ENCODE peak calls at places on chromosome 10, in five cellular contexts. S is HepG2, G is fibroblast of mammary gland, Y is right lobe of liver, W is GM12892. N is an unnamed sample.

GRCh38 chr10:95480901-95481491 is 80.2 kb downstream of the SORBS1 start:
- DNase-seq in W (no peak), S (peak; percentile 80), Y (no peak), G (peak; percentile 20), N (no peak)

GRCh38 chr10:60818134-60818770 is 40.0 kb downstream of the CDK1 start:
- DNase-seq in G (peak; percentile 84), Y (no peak), W (no peak), S (no peak), N (peak; percentile 99)

GRCh38 chr10:78782441-78782840 is 286.3 kb upstream of the ZMIZ1 start:
- DNase-seq in G (no peak), Y (no peak), W (no peak), S (no peak), N (no peak)

GRCh38 chr10:77687018-77687417 is 49.4 kb upstream of the KCNMA1 start:
- DNase-seq in Y (no peak), W (no peak), G (no peak), S (no peak), N (no peak)

GRCh38 chr10:3542185-3542611 is 242.8 kb downstream of the KLF6 start:
- DNase-seq in G (peak; percentile 96), W (no peak), S (no peak), Y (no peak), N (no peak)

GRCh38 chr10:20415684-20416083 is 481.4 kb downstream of the NEBL start:
- DNase-seq in W (no peak), S (no peak), G (no peak), Y (no peak), N (no peak)

GRCh38 chr10:35043796-35044344 is 46.3 kb downstream of the CUL2 start:
- DNase-seq in G (no peak), S (no peak), Y (no peak), W (no peak), N (no peak)

GRCh38 chr10:59227136-59227673 is 50.8 kb downstream of the PHYHIPL start:
- DNase-seq in W (no peak), G (no peak), S (no peak), Y (no peak), N (no peak)

GRCh38 chr10:52226448-52226847 is 87.6 kb upstream of the DKK1 start:
- DNase-seq in Y (no peak), S (no peak), G (peak; percentile 75), W (no peak), N (peak; percentile 27)

GRCh38 chr10:24448351-24449009 is 239.5 kb downstream of the KIAA1217 start:
- DNase-seq in S (no peak), Y (no peak), W (no peak), G (peak; percentile 78), N (peak; percentile 17)

GRCh38 chr10:88386878-88387773 is 196.0 kb downstream of the RNLS start:
- DNase-seq in W (no peak), G (peak; percentile 72), Y (no peak), S (peak; percentile 50), N (peak; percentile 80)

GRCh38 chr10:102752934-102753664 is 9.4 kb downstream of the WBP1L start:
- DNase-seq in W (no peak), S (peak; percentile 63), Y (no peak), G (peak; percentile 82), N (peak; percentile 99)

GRCh38 chr10:33015798-33016547 is 57.9 kb upstream of the ITGB1 start:
- DNase-seq in G (peak; percentile 83), S (no peak), W (no peak), Y (no peak), N (peak; percentile 50)

GRCh38 chr10:71726673-71727428 is 7.3 kb upstream of the C10orf105 start:
- DNase-seq in W (peak; percentile 49), S (no peak), G (no peak), Y (no peak), N (no peak)

GRCh38 chr10:100847440-100847839 is 65.3 kb upstream of the SLF2 start:
- DNase-seq in W (no peak), G (peak; percentile 73), S (no peak), Y (no peak), N (no peak)

GRCh38 chr10:30155401-30155800 is 96.0 kb upstream of the JCAD start:
- DNase-seq in W (no peak), S (no peak), G (no peak), Y (peak; percentile 19), N (no peak)

GRCh38 chr10:126565456-126565855 is 105.0 kb downstream of the C10orf90 start:
- DNase-seq in G (no peak), S (peak; percentile 15), W (no peak), Y (no peak), N (peak; percentile 8)

GRCh38 chr10:122494833-122495232 is 33.5 kb downstream of the HTRA1 start:
- DNase-seq in Y (no peak), G (peak; percentile 99), W (no peak), S (no peak), N (no peak)

GRCh38 chr10:102400061-102400460 is 4.6 kb downstream of the NFKB2 start:
- DNase-seq in S (no peak), G (no peak), Y (no peak), W (no peak), N (no peak)

GRCh38 chr10:128817636-128818035 is 649.4 kb upstream of the MGMT start:
- DNase-seq in Y (no peak), S (no peak), W (no peak), G (no peak), N (no peak)